ENCODE peak calls at places on chromosomes 16 and 17, in nine cellular contexts. One of them, this sample, is unnamed.
A peak's percentile ranks its signal among the peaks of the same experiment; 100 is the strongest.

GRCh38 chr16:1815461-1815860 is 11.2 kb downstream of the HAGH start:
- DNase-seq in BJ: no peak
- DNase-seq in GM23338: no peak
- DNase-seq in MM.1S: no peak
- DNase-seq in neural progenitor cell: no peak
- DNase-seq in spleen: peak; percentile 37
- DNase-seq in esophagus squamous epithelium: no peak
- DNase-seq in cardiac muscle cell: no peak
- DNase-seq in AG10803: no peak
- DNase-seq in this sample: no peak

GRCh38 chr17:3890082-3890892 is 2.6 kb downstream of the CAMKK1 start:
- DNase-seq in BJ: peak; percentile 65
- DNase-seq in GM23338: no peak
- DNase-seq in MM.1S: no peak
- DNase-seq in neural progenitor cell: no peak
- DNase-seq in spleen: no peak
- DNase-seq in esophagus squamous epithelium: no peak
- DNase-seq in cardiac muscle cell: peak; percentile 83
- DNase-seq in AG10803: peak; percentile 90
- DNase-seq in this sample: peak; percentile 83

GRCh38 chr16:8278181-8278580 is 312.1 kb downstream of the TMEM114 start:
- DNase-seq in BJ: no peak
- DNase-seq in GM23338: no peak
- DNase-seq in MM.1S: no peak
- DNase-seq in neural progenitor cell: no peak
- DNase-seq in spleen: no peak
- DNase-seq in esophagus squamous epithelium: no peak
- DNase-seq in cardiac muscle cell: no peak
- DNase-seq in AG10803: no peak
- DNase-seq in this sample: no peak

GRCh38 chr17:43328650-43329049 is 70.1 kb upstream of the ARL4D start:
- DNase-seq in BJ: no peak
- DNase-seq in GM23338: no peak
- DNase-seq in MM.1S: no peak
- DNase-seq in neural progenitor cell: no peak
- DNase-seq in spleen: no peak
- DNase-seq in esophagus squamous epithelium: no peak
- DNase-seq in cardiac muscle cell: peak; percentile 31
- DNase-seq in AG10803: no peak
- DNase-seq in this sample: no peak

GRCh38 chr16:46607529-46607928 is 13.7 kb downstream of the SHCBP1 start:
- DNase-seq in BJ: no peak
- DNase-seq in GM23338: peak; percentile 26
- DNase-seq in MM.1S: peak; percentile 30
- DNase-seq in neural progenitor cell: no peak
- DNase-seq in spleen: no peak
- DNase-seq in esophagus squamous epithelium: no peak
- DNase-seq in cardiac muscle cell: peak; percentile 83
- DNase-seq in AG10803: peak; percentile 73
- DNase-seq in this sample: peak; percentile 85

GRCh38 chr16:86490859-86491642 is 19.3 kb upstream of the FOXF1 start:
- DNase-seq in BJ: no peak
- DNase-seq in GM23338: no peak
- DNase-seq in MM.1S: no peak
- DNase-seq in neural progenitor cell: no peak
- DNase-seq in spleen: no peak
- DNase-seq in esophagus squamous epithelium: no peak
- DNase-seq in cardiac muscle cell: no peak
- DNase-seq in AG10803: peak; percentile 44
- DNase-seq in this sample: peak; percentile 63

GRCh38 chr17:60971515-60972369 is 294.1 kb downstream of the BCAS3 start:
- DNase-seq in BJ: no peak
- DNase-seq in GM23338: peak; percentile 78
- DNase-seq in MM.1S: peak; percentile 56
- DNase-seq in neural progenitor cell: peak; percentile 71
- DNase-seq in spleen: no peak
- DNase-seq in esophagus squamous epithelium: no peak
- DNase-seq in cardiac muscle cell: peak; percentile 72
- DNase-seq in AG10803: peak; percentile 48
- DNase-seq in this sample: peak; percentile 70

GRCh38 chr17:29145289-29146058 is 34.7 kb downstream of the MYO18A start:
- DNase-seq in BJ: no peak
- DNase-seq in GM23338: peak; percentile 89
- DNase-seq in MM.1S: peak; percentile 82
- DNase-seq in neural progenitor cell: peak; percentile 77
- DNase-seq in spleen: peak; percentile 86
- DNase-seq in esophagus squamous epithelium: no peak
- DNase-seq in cardiac muscle cell: peak; percentile 88
- DNase-seq in AG10803: peak; percentile 80
- DNase-seq in this sample: peak; percentile 85

GRCh38 chr17:10754109-10754508 is 24.3 kb upstream of the TMEM220 start:
- DNase-seq in BJ: no peak
- DNase-seq in GM23338: peak; percentile 91
- DNase-seq in MM.1S: peak; percentile 14
- DNase-seq in neural progenitor cell: peak; percentile 76
- DNase-seq in spleen: no peak
- DNase-seq in esophagus squamous epithelium: no peak
- DNase-seq in cardiac muscle cell: peak; percentile 31
- DNase-seq in AG10803: peak; percentile 18
- DNase-seq in this sample: peak; percentile 15

DNA sequence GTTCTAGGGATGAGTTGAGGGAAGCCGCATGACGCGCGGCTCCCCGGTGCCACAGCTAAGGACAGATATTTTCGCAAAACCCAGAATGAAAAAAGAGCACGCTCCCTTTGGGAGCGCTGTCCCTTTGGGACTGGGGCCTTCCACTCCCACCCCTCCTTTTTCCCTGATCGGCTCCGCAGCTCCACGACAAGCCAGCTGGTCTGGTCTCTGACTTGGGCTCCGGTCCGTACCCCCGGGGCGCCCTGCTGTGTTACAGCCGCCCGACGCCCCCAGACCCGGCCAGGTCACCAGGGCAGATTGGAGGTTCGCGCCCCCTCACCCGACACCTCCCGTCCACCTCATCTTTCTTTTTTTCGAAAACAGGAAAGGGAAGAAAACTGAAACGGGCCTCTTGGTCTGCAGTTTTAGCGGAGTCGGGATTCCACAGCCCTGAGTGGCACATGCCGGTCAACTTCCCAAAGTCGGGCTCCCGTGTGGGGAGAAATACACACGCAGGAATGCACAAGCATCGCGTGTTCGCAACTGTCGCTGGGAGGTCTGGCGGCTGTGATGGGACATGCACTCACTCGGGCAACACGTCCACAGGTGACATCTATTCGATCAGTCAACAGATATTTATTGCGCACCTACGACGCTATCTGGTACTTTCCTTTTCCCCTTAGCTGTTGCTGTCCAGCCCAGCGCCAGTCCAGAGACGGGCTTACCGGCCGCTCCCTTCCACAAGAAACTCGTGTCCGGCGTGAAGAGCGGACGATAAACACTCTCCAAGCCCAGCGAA is 3.9 kb upstream of the SOX9 start:
- DNase-seq in BJ: no peak
- DNase-seq in GM23338: peak; percentile 28
- DNase-seq in MM.1S: no peak
- DNase-seq in neural progenitor cell: peak; percentile 48
- DNase-seq in spleen: no peak
- DNase-seq in esophagus squamous epithelium: no peak
- DNase-seq in cardiac muscle cell: peak; percentile 47
- DNase-seq in AG10803: no peak
- DNase-seq in this sample: no peak
- H3K4me3 ChIP-seq in BJ: no peak overlapping the region
- H3K4me3 ChIP-seq in GM23338: peak overlapping the region; percentile 83
- H3K4me3 ChIP-seq in MM.1S: no peak overlapping the region
- H3K4me3 ChIP-seq in neural progenitor cell: peak overlapping the region; percentile 43
- H3K4me3 ChIP-seq in spleen: no peak overlapping the region
- H3K4me3 ChIP-seq in esophagus squamous epithelium: peak overlapping the region; percentile 38
- H3K4me3 ChIP-seq in cardiac muscle cell: peak overlapping the region; percentile 22
- H3K4me3 ChIP-seq in AG10803: peak overlapping the region; percentile 61
- H3K4me3 ChIP-seq in this sample: no peak overlapping the region

GRCh38 chr16:11759997-11760396 is 17.3 kb upstream of the TXNDC11 start:
- DNase-seq in BJ: no peak
- DNase-seq in GM23338: no peak
- DNase-seq in MM.1S: no peak
- DNase-seq in neural progenitor cell: no peak
- DNase-seq in spleen: no peak
- DNase-seq in esophagus squamous epithelium: no peak
- DNase-seq in cardiac muscle cell: no peak
- DNase-seq in AG10803: no peak
- DNase-seq in this sample: no peak

GRCh38 chr16:11759163-11759834 is 16.6 kb upstream of the TXNDC11 start:
- DNase-seq in BJ: no peak
- DNase-seq in GM23338: no peak
- DNase-seq in MM.1S: no peak
- DNase-seq in neural progenitor cell: no peak
- DNase-seq in spleen: no peak
- DNase-seq in esophagus squamous epithelium: no peak
- DNase-seq in cardiac muscle cell: no peak
- DNase-seq in AG10803: no peak
- DNase-seq in this sample: no peak

GRCh38 chr16:11755022-11755760 is 12.5 kb upstream of the TXNDC11 start:
- DNase-seq in BJ: no peak
- DNase-seq in GM23338: no peak
- DNase-seq in MM.1S: no peak
- DNase-seq in neural progenitor cell: no peak
- DNase-seq in spleen: no peak
- DNase-seq in esophagus squamous epithelium: no peak
- DNase-seq in cardiac muscle cell: no peak
- DNase-seq in AG10803: no peak
- DNase-seq in this sample: no peak

GRCh38 chr16:11762431-11762830 is 19.8 kb upstream of the TXNDC11 start:
- DNase-seq in BJ: no peak
- DNase-seq in GM23338: no peak
- DNase-seq in MM.1S: no peak
- DNase-seq in neural progenitor cell: no peak
- DNase-seq in spleen: no peak
- DNase-seq in esophagus squamous epithelium: no peak
- DNase-seq in cardiac muscle cell: no peak
- DNase-seq in AG10803: no peak
- DNase-seq in this sample: no peak

GRCh38 chr16:11757671-11758545 is 15.3 kb upstream of the TXNDC11 start:
- DNase-seq in BJ: no peak
- DNase-seq in GM23338: no peak
- DNase-seq in MM.1S: no peak
- DNase-seq in neural progenitor cell: no peak
- DNase-seq in spleen: no peak
- DNase-seq in esophagus squamous epithelium: no peak
- DNase-seq in cardiac muscle cell: peak; percentile 77
- DNase-seq in AG10803: peak; percentile 18
- DNase-seq in this sample: peak; percentile 53
- H3K4me3 ChIP-seq in BJ: no peak overlapping the region
- H3K4me3 ChIP-seq in GM23338: no peak overlapping the region
- H3K4me3 ChIP-seq in MM.1S: no peak overlapping the region
- H3K4me3 ChIP-seq in neural progenitor cell: no peak overlapping the region
- H3K4me3 ChIP-seq in spleen: no peak overlapping the region
- H3K4me3 ChIP-seq in esophagus squamous epithelium: no peak overlapping the region
- H3K4me3 ChIP-seq in cardiac muscle cell: no peak overlapping the region
- H3K4me3 ChIP-seq in AG10803: no peak overlapping the region
- H3K4me3 ChIP-seq in this sample: no peak overlapping the region

DNA sequence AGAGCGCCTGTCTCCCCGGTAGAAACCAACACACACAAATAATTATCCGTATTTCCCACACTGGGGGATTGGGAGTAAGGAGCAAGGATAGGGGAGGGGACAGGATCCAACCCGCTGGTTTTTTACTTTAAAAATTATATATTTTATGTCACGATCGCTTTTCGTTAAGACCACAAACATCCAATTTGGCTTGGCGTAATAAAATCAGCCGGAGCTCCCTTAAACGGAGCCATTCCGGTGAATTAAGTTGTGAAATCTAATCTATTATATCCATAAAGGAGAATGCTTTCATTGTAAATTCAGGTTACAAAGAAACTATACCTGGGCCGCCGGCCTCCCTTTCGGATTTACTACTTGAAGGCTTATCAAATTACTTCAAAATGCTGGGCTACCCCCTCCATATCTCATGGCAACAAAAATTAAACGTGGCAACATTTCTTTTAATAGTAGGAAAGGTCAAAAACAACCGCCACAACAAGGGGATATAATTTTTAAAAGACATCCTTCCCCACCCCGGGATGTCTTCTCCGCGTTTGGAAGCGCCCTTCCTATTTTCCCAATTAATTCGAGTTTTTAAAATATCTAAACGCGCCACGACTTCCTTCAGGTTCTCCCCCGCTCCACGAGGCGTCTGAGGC is 47.1 kb upstream of the SLC38A10 start:
- DNase-seq in BJ: no peak
- DNase-seq in GM23338: no peak
- DNase-seq in MM.1S: no peak
- DNase-seq in neural progenitor cell: no peak
- DNase-seq in spleen: no peak
- DNase-seq in esophagus squamous epithelium: no peak
- DNase-seq in cardiac muscle cell: peak; percentile 36
- DNase-seq in AG10803: no peak
- DNase-seq in this sample: peak; percentile 34
- H3K4me3 ChIP-seq in BJ: peak overlapping the region; percentile 59
- H3K4me3 ChIP-seq in GM23338: peak overlapping the region; percentile 84
- H3K4me3 ChIP-seq in MM.1S: no peak overlapping the region
- H3K4me3 ChIP-seq in neural progenitor cell: peak overlapping the region; percentile 98
- H3K4me3 ChIP-seq in spleen: peak overlapping the region; percentile 63
- H3K4me3 ChIP-seq in esophagus squamous epithelium: peak overlapping the region; percentile 80
- H3K4me3 ChIP-seq in cardiac muscle cell: peak overlapping the region; percentile 79
- H3K4me3 ChIP-seq in AG10803: peak overlapping the region; percentile 76
- H3K4me3 ChIP-seq in this sample: peak overlapping the region; percentile 97

GRCh38 chr17:32489320-32490100 is 2.7 kb downstream of the CDK5R1 start:
- DNase-seq in BJ: no peak
- DNase-seq in GM23338: no peak
- DNase-seq in MM.1S: no peak
- DNase-seq in neural progenitor cell: no peak
- DNase-seq in spleen: no peak
- DNase-seq in esophagus squamous epithelium: no peak
- DNase-seq in cardiac muscle cell: no peak
- DNase-seq in AG10803: no peak
- DNase-seq in this sample: no peak
- H3K4me3 ChIP-seq in BJ: no peak overlapping the region
- H3K4me3 ChIP-seq in GM23338: no peak overlapping the region
- H3K4me3 ChIP-seq in MM.1S: no peak overlapping the region
- H3K4me3 ChIP-seq in neural progenitor cell: no peak overlapping the region
- H3K4me3 ChIP-seq in spleen: peak overlapping the region; percentile 53
- H3K4me3 ChIP-seq in esophagus squamous epithelium: peak overlapping the region; percentile 0
- H3K4me3 ChIP-seq in cardiac muscle cell: no peak overlapping the region
- H3K4me3 ChIP-seq in AG10803: no peak overlapping the region
- H3K4me3 ChIP-seq in this sample: no peak overlapping the region

This sample was measured in fibroblast of the aortic adventitia.